ENCODE peak calls at places on chromosomes 12 and 14, in seven cellular contexts. B is heart left ventricle, Q is IMR-90, S is neural progenitor cell, K is right cardiac atrium, L is stomach, R is esophagus squamous epithelium. P is an unnamed sample.

GRCh38 chr14:96739511-96739910 is 57.7 kb upstream of the VRK1 start:
- DNase-seq in Q (no peak), B (no peak), L (no peak), R (no peak), S (peak; percentile 35), K (no peak), P (no peak)

GRCh38 chr14:98580131-98580678 is 691.8 kb downstream of the BCL11B start:
- DNase-seq in K (no peak), Q (no peak), S (peak; percentile 67), L (no peak), B (no peak), R (no peak), P (no peak)

GRCh38 chr12:20451759-20452158 is 83.4 kb downstream of the PDE3A start:
- DNase-seq in K (no peak), Q (peak; percentile 71), S (no peak), R (no peak), B (no peak), L (no peak), P (no peak)

GRCh38 chr14:74038015-74038859 is 19.1 kb downstream of the BBOF1 start:
- DNase-seq in Q (peak; percentile 64), L (no peak), B (no peak), K (no peak), S (peak; percentile 52), R (no peak), P (no peak)

GRCh38 chr12:8156845-8157244 is at the start of gene ZNF705A:
- DNase-seq in S (no peak), L (no peak), R (no peak), B (no peak), K (no peak), Q (peak; percentile 87), P (no peak)

GRCh38 chr12:67288561-67288960 is 19.4 kb downstream of the CAND1 start:
- DNase-seq in Q (no peak), R (no peak), L (no peak), S (no peak), B (no peak), K (no peak), P (no peak)

GRCh38 chr12:121628037-121628436 is 1.7 kb downstream of the ORAI1 start:
- DNase-seq in S (no peak), B (no peak), K (no peak), Q (no peak), L (peak; percentile 34), R (no peak), P (peak; percentile 90)

GRCh38 chr14:23307687-23308644 is 1.3 kb downstream of the BCL2L2 start:
- DNase-seq in S (no peak), L (no peak), R (no peak), B (no peak), K (no peak), Q (peak; percentile 47), P (no peak)

GRCh38 chr12:83818888-83819287 is 1093.7 kb downstream of the SLC6A15 start:
- DNase-seq in Q (peak; percentile 31), L (no peak), R (no peak), B (peak; percentile 39), S (no peak), K (no peak), P (no peak)

GRCh38 chr14:26833777-26834176 is 235.9 kb upstream of the NOVA1 start:
- DNase-seq in R (no peak), Q (no peak), S (no peak), L (no peak), B (no peak), K (no peak), P (no peak)

GRCh38 chr14:82796081-82796480 is 1262.4 kb upstream of the SEL1L start:
- DNase-seq in R (no peak), K (no peak), S (peak; percentile 66), Q (no peak), B (no peak), L (no peak), P (no peak)

GRCh38 chr12:2335109-2335508 is 282.3 kb downstream of the CACNA1C start:
- DNase-seq in L (no peak), B (no peak), S (no peak), R (no peak), Q (no peak), K (no peak), P (no peak)
- H3K4me1 ChIP-seq in L (peaks cover 45% of the 10 kb centered on the region), B (peaks cover 84% of the 10 kb centered on the region), S (peaks cover 10% of the 10 kb centered on the region), R (peaks cover 13% of the 10 kb centered on the region), Q (peaks cover 35% of the 10 kb centered on the region), K (peaks cover 28% of the 10 kb centered on the region), P (no peaks in the 10 kb centered on the region)

GRCh38 chr12:43112101-43112661 is 439.8 kb downstream of the ADAMTS20 start:
- DNase-seq in S (no peak), B (no peak), L (no peak), Q (no peak), K (no peak), R (no peak), P (no peak)

GRCh38 chr12:43113616-43114015 is 438.4 kb downstream of the ADAMTS20 start:
- DNase-seq in K (no peak), B (no peak), L (no peak), Q (no peak), R (no peak), S (no peak), P (no peak)

GRCh38 chr12:43111608-43112007 is 440.4 kb downstream of the ADAMTS20 start:
- DNase-seq in K (no peak), L (no peak), R (no peak), B (no peak), Q (peak; percentile 7), S (no peak), P (no peak)

GRCh38 chr12:43114316-43114715 is 437.7 kb downstream of the ADAMTS20 start:
- DNase-seq in L (no peak), Q (no peak), K (no peak), B (no peak), S (no peak), R (no peak), P (no peak)

DNA sequence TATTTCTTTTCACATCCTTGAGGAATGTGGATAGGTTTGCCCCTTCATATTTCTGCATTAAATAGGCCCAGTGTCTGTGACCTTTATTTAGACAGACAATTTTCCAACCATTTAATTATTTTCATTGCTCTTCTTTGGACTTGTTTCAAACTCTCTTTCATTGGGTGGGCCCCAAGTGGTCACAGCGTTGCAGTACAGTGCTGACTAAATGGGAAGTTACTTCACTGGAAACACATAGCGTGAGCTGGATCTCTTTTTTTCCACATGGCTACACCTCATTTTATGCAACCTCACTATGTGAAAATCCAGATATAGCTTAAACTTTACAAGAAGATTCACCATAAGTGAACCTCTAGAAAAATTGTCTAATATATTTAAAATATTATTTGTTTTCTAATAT is 438.9 kb downstream of the ADAMTS20 start:
- DNase-seq in Q (no peak), S (no peak), K (no peak), R (no peak), L (no peak), B (no peak), P (no peak)
- H3K4me1 ChIP-seq in Q (no peaks in the 10 kb centered on the region), S (no peaks in the 10 kb centered on the region), K (peaks cover 3% of the 10 kb centered on the region), R (no peaks in the 10 kb centered on the region), L (no peaks in the 10 kb centered on the region), B (no peaks in the 10 kb centered on the region), P (no peaks in the 10 kb centered on the region)

GRCh38 chr12:104604070-104604994 is 147.6 kb downstream of the CHST11 start:
- DNase-seq in Q (peak; percentile 96), L (peak; percentile 49), S (no peak), B (peak; percentile 91), R (no peak), K (peak; percentile 65), P (peak; percentile 79)
- H3K4me1 ChIP-seq in Q (peaks cover 7% of the 10 kb centered on the region), L (peaks cover 43% of the 10 kb centered on the region), S (peaks cover 7% of the 10 kb centered on the region), B (peaks cover 15% of the 10 kb centered on the region), R (peaks cover 34% of the 10 kb centered on the region), K (peaks cover 7% of the 10 kb centered on the region), P (peaks cover 23% of the 10 kb centered on the region)

GRCh38 chr12:14373202-14373601 is 7.7 kb downstream of the ATF7IP start:
- DNase-seq in S (no peak), B (no peak), Q (peak; percentile 84), R (no peak), L (no peak), K (no peak), P (no peak)
- H3K4me1 ChIP-seq in S (peaks cover 38% of the 10 kb centered on the region), B (peaks cover 17% of the 10 kb centered on the region), Q (no peaks in the 10 kb centered on the region), R (peaks cover 16% of the 10 kb centered on the region), L (peaks cover 29% of the 10 kb centered on the region), K (peaks cover 1% of the 10 kb centered on the region), P (no peaks in the 10 kb centered on the region)

DNA sequence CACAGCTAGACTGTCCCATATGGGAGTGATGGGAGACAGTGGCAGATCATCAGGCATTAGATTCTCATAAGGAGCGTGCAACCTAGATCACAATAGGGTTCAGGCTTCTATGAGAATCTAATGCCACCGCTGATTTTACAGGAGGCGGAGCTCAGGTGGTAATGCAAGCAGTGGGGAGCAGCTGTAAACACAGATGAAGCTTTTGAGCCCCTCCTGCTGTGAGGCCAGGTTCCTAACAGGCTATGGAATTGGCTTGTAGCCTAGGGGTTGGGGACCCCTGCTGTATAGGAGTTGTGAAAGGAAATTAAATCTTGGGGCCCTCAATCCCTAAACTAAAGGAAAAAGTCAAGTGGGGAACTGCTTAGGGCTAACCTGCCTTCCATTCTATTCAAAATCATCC is 29.6 kb downstream of the ADIPOR2 start:
- DNase-seq in B (no peak), L (no peak), S (no peak), K (no peak), R (no peak), Q (no peak), P (no peak)
- H3K4me1 ChIP-seq in B (peaks cover 83% of the 10 kb centered on the region), L (peaks cover 65% of the 10 kb centered on the region), S (peaks cover 11% of the 10 kb centered on the region), K (peaks cover 9% of the 10 kb centered on the region), R (peaks cover 11% of the 10 kb centered on the region), Q (peaks cover 2% of the 10 kb centered on the region), P (peaks cover 16% of the 10 kb centered on the region)

GRCh38 chr14:93946104-93946503 is 19.0 kb downstream of the FAM181A start:
- DNase-seq in K (no peak), L (no peak), B (no peak), S (no peak), Q (peak; percentile 49), R (no peak), P (no peak)
- H3K4me1 ChIP-seq in K (no peaks in the 10 kb centered on the region), L (peaks cover 25% of the 10 kb centered on the region), B (peaks cover 32% of the 10 kb centered on the region), S (no peaks in the 10 kb centered on the region), Q (peaks cover 5% of the 10 kb centered on the region), R (peaks cover 28% of the 10 kb centered on the region), P (no peaks in the 10 kb centered on the region)

P was measured in testis.